ENCODE peak calls at places on chromosomes 11 and 22, in four cellular contexts. One of them, this sample, is unnamed.

GRCh38 chr11:34364102-34364501 is 6.3 kb upstream of the ABTB2 start:
- DNase-seq in fibroblast of lung: peak; percentile 45
- DNase-seq in K562: no peak
- DNase-seq in GM12878: no peak
- DNase-seq in this sample: no peak

GRCh38 chr11:132300283-132300682 is 929.9 kb downstream of the NTM start:
- DNase-seq in fibroblast of lung: no peak
- DNase-seq in GM12878: no peak
- DNase-seq in K562: no peak
- DNase-seq in this sample: peak; percentile 40

GRCh38 chr11:57387284-57388030 is 3.0 kb downstream of the PRG2 start:
- DNase-seq in GM12878: no peak
- DNase-seq in fibroblast of lung: no peak
- DNase-seq in K562: peak; percentile 39
- DNase-seq in this sample: peak; percentile 58

GRCh38 chr11:34970480-34970879 is 54.1 kb downstream of the PDHX start:
- DNase-seq in K562: no peak
- DNase-seq in fibroblast of lung: no peak
- DNase-seq in GM12878: no peak
- DNase-seq in this sample: no peak

GRCh38 chr11:123371506-123372297 is 58.4 kb upstream of the GRAMD1B start:
- DNase-seq in GM12878: no peak
- DNase-seq in fibroblast of lung: no peak
- DNase-seq in K562: no peak
- DNase-seq in this sample: no peak

GRCh38 chr11:9095421-9095820 is 4.0 kb upstream of the SCUBE2 start:
- DNase-seq in GM12878: no peak
- DNase-seq in fibroblast of lung: no peak
- DNase-seq in K562: peak; percentile 37
- DNase-seq in this sample: no peak

GRCh38 chr11:17643506-17644405 is 75.6 kb upstream of the MYOD1 start:
- DNase-seq in fibroblast of lung: no peak
- DNase-seq in GM12878: no peak
- DNase-seq in K562: no peak
- DNase-seq in this sample: no peak

GRCh38 chr22:17232406-17232805 is 13.2 kb upstream of the ADA2 start:
- DNase-seq in K562: no peak
- DNase-seq in fibroblast of lung: no peak
- DNase-seq in GM12878: no peak
- DNase-seq in this sample: no peak

GRCh38 chr22:38205261-38206128 is 3.7 kb downstream of the MAFF start:
- DNase-seq in GM12878: no peak
- DNase-seq in fibroblast of lung: peak; percentile 90
- DNase-seq in K562: no peak
- DNase-seq in this sample: peak; percentile 22

GRCh38 chr22:47213571-47214230 is 451.3 kb downstream of the TBC1D22A start:
- DNase-seq in GM12878: no peak
- DNase-seq in fibroblast of lung: no peak
- DNase-seq in K562: peak; percentile 39
- DNase-seq in this sample: peak; percentile 16

GRCh38 chr11:128324051-128324481 is 263.3 kb downstream of the ETS1 start:
- DNase-seq in fibroblast of lung: no peak
- DNase-seq in K562: no peak
- DNase-seq in GM12878: no peak
- DNase-seq in this sample: no peak

GRCh38 chr22:27880778-27881394 is 38.2 kb downstream of the PITPNB start:
- DNase-seq in fibroblast of lung: peak; percentile 71
- DNase-seq in GM12878: no peak
- DNase-seq in K562: peak; percentile 58
- DNase-seq in this sample: peak; percentile 75

GRCh38 chr22:45966320-45966891 is 10.6 kb downstream of the WNT7B start:
- DNase-seq in GM12878: no peak
- DNase-seq in K562: no peak
- DNase-seq in fibroblast of lung: peak; percentile 34
- DNase-seq in this sample: no peak

GRCh38 chr11:72553748-72554147 is 119.4 kb upstream of the CLPB start:
- DNase-seq in fibroblast of lung: no peak
- DNase-seq in GM12878: no peak
- DNase-seq in K562: peak; percentile 47
- DNase-seq in this sample: peak; percentile 14

GRCh38 chr11:115215694-115216615 is 288.3 kb downstream of the CADM1 start:
- DNase-seq in fibroblast of lung: no peak
- DNase-seq in GM12878: no peak
- DNase-seq in K562: no peak
- DNase-seq in this sample: no peak

GRCh38 chr22:37230673-37231405 is 13.2 kb downstream of the RAC2 start:
- DNase-seq in fibroblast of lung: peak; percentile 7
- DNase-seq in GM12878: peak; percentile 61
- DNase-seq in K562: no peak
- DNase-seq in this sample: no peak

GRCh38 chr11:86198156-86198555 is 46.4 kb upstream of the EED start:
- DNase-seq in fibroblast of lung: no peak
- DNase-seq in K562: no peak
- DNase-seq in GM12878: no peak
- DNase-seq in this sample: no peak

GRCh38 chr11:71433648-71434450 is 14.3 kb downstream of the DHCR7 start:
- DNase-seq in fibroblast of lung: no peak
- DNase-seq in GM12878: no peak
- DNase-seq in K562: peak; percentile 55
- DNase-seq in this sample: peak; percentile 38

GRCh38 chr11:44464741-44465140 is 100.7 kb upstream of the CD82 start:
- DNase-seq in fibroblast of lung: no peak
- DNase-seq in K562: peak; percentile 24
- DNase-seq in GM12878: no peak
- DNase-seq in this sample: no peak

GRCh38 chr22:40203568-40203967 is 25.8 kb downstream of the TNRC6B start:
- DNase-seq in GM12878: no peak
- DNase-seq in K562: no peak
- DNase-seq in fibroblast of lung: no peak
- DNase-seq in this sample: no peak

GRCh38 chr22:24426436-24426835 is 963 bp upstream of the ADORA2A start:
- DNase-seq in GM12878: no peak
- DNase-seq in fibroblast of lung: no peak
- DNase-seq in K562: no peak
- DNase-seq in this sample: no peak

GRCh38 chr11:125835748-125836147 is 2.6 kb downstream of the PATE4 start:
- DNase-seq in fibroblast of lung: no peak
- DNase-seq in K562: no peak
- DNase-seq in GM12878: no peak
- DNase-seq in this sample: no peak

GRCh38 chr11:134504146-134504905 is 92.3 kb upstream of the B3GAT1 start:
- DNase-seq in K562: no peak
- DNase-seq in GM12878: no peak
- DNase-seq in fibroblast of lung: no peak
- DNase-seq in this sample: no peak

GRCh38 chr22:27879923-27880322 is 39.1 kb downstream of the PITPNB start:
- DNase-seq in GM12878: no peak
- DNase-seq in K562: peak; percentile 35
- DNase-seq in fibroblast of lung: peak; percentile 49
- DNase-seq in this sample: peak; percentile 68

GRCh38 chr22:32354360-32355351 is 3.0 kb upstream of the RFPL3 start:
- DNase-seq in fibroblast of lung: peak; percentile 31
- DNase-seq in GM12878: no peak
- DNase-seq in K562: peak; percentile 6
- DNase-seq in this sample: peak; percentile 31

GRCh38 chr22:17724678-17725464 is 49.4 kb downstream of the BID start:
- DNase-seq in K562: peak; percentile 30
- DNase-seq in fibroblast of lung: no peak
- DNase-seq in GM12878: no peak
- DNase-seq in this sample: peak; percentile 66

GRCh38 chr11:63510360-63511130 is 4.7 kb downstream of the LGALS12 start:
- DNase-seq in K562: no peak
- DNase-seq in fibroblast of lung: peak; percentile 63
- DNase-seq in GM12878: no peak
- DNase-seq in this sample: no peak

GRCh38 chr11:315516-315994 is 1.7 kb downstream of the IFITM1 start:
- DNase-seq in K562: no peak
- DNase-seq in GM12878: no peak
- DNase-seq in fibroblast of lung: no peak
- DNase-seq in this sample: no peak

GRCh38 chr11:68146704-68147474 is 25.7 kb upstream of the CHKA start:
- DNase-seq in K562: peak; percentile 80
- DNase-seq in GM12878: no peak
- DNase-seq in fibroblast of lung: peak; percentile 39
- DNase-seq in this sample: peak; percentile 58

GRCh38 chr22:45548991-45549736 is 46.5 kb downstream of the FBLN1 start:
- DNase-seq in GM12878: no peak
- DNase-seq in fibroblast of lung: peak; percentile 92
- DNase-seq in K562: peak; percentile 49
- DNase-seq in this sample: peak; percentile 89

GRCh38 chr11:124079631-124080318 is 35.5 kb upstream of the VWA5A start:
- DNase-seq in GM12878: no peak
- DNase-seq in K562: peak; percentile 90
- DNase-seq in fibroblast of lung: no peak
- DNase-seq in this sample: peak; percentile 15

GRCh38 chr11:67584205-67584880 is 731 bp downstream of the GSTP1 start:
- DNase-seq in fibroblast of lung: peak; percentile 62
- DNase-seq in K562: peak; percentile 74
- DNase-seq in GM12878: no peak
- DNase-seq in this sample: peak; percentile 71

GRCh38 chr22:27381552-27381951 is 420.0 kb downstream of the MN1 start:
- DNase-seq in fibroblast of lung: no peak
- DNase-seq in K562: no peak
- DNase-seq in GM12878: no peak
- DNase-seq in this sample: no peak

DNA sequence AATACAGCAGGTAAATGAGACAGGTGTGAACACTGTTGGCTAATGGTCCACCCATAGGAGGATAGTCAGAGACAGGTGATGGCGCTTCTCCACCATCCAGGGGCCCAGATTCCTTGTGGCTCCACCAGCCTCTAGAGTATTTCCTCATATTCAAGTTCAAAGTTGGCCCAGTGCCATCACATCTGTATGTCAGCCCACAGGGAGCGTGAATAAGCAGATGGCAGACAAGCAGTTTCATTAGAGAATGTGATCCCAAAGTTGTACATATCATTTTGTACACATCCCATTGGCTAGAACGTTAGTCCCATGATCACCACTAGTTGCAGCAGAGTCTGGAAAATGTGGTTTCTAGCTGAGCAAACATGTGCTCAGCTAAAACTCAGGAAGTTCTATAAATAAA is 11.0 kb upstream of the CWF19L2 start:
- DNase-seq in GM12878: no peak
- DNase-seq in K562: peak; percentile 41
- DNase-seq in fibroblast of lung: peak; percentile 4
- DNase-seq in this sample: no peak
- TF ChIP-seq CTCF in GM12878: no peak
- TF ChIP-seq CTCF in K562: no peak
- TF ChIP-seq CTCF in fibroblast of lung: no peak
- TF ChIP-seq CTCF in this sample: no peak

GRCh38 chr11:12166299-12167092 is 56.1 kb downstream of the MICAL2 start:
- DNase-seq in fibroblast of lung: no peak
- DNase-seq in K562: no peak
- DNase-seq in GM12878: no peak
- DNase-seq in this sample: no peak
- H3K4me1 ChIP-seq in fibroblast of lung: peaks cover 39% of the 10 kb centered on the region
- H3K4me1 ChIP-seq in K562: peaks cover 19% of the 10 kb centered on the region
- H3K4me1 ChIP-seq in GM12878: no peaks in the 10 kb centered on the region
- H3K4me1 ChIP-seq in this sample: peaks cover 58% of the 10 kb centered on the region

DNA sequence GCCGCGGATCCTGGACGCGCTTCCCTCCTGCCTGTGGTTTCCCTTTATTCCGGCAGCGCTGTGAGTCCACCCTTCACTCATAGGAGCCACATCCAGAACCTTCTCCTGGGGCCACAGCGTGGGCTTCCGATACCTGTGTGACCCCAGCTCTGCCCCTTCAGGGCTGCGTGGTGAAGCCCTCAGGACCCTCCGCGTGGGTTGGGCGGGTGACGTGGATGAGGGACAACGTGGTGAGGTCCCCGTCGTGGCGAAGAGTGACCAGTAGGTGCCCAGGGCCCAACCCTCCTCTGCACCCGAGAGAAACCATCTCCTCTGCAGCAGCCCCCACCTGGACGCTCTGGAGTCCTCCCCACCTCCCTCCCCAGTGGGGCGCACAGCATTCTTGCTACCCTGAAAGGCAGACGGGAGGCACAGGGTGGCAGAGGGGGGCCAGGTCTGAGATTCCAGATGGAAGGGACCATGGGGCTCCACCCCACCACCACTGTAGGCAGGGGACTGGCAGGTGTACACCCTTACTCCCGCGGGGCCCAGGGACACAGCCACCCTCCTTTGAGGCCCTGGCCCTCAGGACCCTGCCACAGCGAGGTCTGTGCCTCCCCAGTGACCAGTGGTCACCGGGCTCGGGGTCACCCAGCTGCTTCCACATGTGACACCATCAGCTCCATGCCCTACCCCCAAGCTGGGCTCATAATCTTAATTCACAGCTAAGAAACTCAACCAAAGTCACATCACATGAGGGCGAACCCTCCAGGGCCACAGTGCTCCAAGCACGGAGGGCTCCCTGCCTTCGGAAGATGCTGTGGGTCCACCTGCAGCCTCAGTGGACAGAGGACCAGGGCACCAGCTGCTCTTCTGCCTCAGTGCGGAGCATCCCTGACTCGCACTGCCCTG is 3.4 kb upstream of the ZBED4 start:
- DNase-seq in GM12878: no peak
- DNase-seq in fibroblast of lung: no peak
- DNase-seq in K562: no peak
- DNase-seq in this sample: no peak
- H3K4me3 ChIP-seq in GM12878: no peak overlapping the region
- H3K4me3 ChIP-seq in fibroblast of lung: no peak overlapping the region
- H3K4me3 ChIP-seq in K562: no peak overlapping the region
- H3K4me3 ChIP-seq in this sample: no peak overlapping the region

GRCh38 chr11:69860244-69860643 is 41.0 kb upstream of the FGF3 start:
- DNase-seq in GM12878: no peak
- DNase-seq in fibroblast of lung: no peak
- DNase-seq in K562: no peak
- DNase-seq in this sample: no peak
- TF ChIP-seq CTCF in GM12878: no peak
- TF ChIP-seq CTCF in fibroblast of lung: no peak
- TF ChIP-seq CTCF in K562: no peak
- TF ChIP-seq CTCF in this sample: no peak